ENCODE peak calls at places on chromosome 1, in six cellular contexts. J is neuronal stem cell, X is IMR-90, A is H9, I is mesenchymal stem cell, Q is H1. H is an unnamed sample.

GRCh38 chr1:28897789-28898188 is 16.6 kb upstream of the EPB41 start:
- DNase-seq in J (no peak), X (no peak), A (no peak), I (no peak), Q (no peak), H (no peak)

GRCh38 chr1:97088386-97088785 is 366.8 kb downstream of the PTBP2 start:
- DNase-seq in J (no peak), X (no peak), A (no peak), I (no peak), Q (no peak), H (no peak)

GRCh38 chr1:47477595-47478080 is 39.8 kb downstream of the FOXD2 start:
- DNase-seq in J (no peak), X (no peak), A (no peak), I (no peak), Q (no peak), H (no peak)

GRCh38 chr1:7856345-7856744 is 3.5 kb upstream of the UTS2 start:
- DNase-seq in J (no peak), X (no peak), A (no peak), I (peak; percentile 8), Q (no peak), H (no peak)

GRCh38 chr1:157411769-157412168 is 140.5 kb downstream of the FCRL5 start:
- DNase-seq in J (no peak), X (no peak), A (no peak), I (no peak), Q (no peak), H (no peak)

GRCh38 chr1:17978016-17978415 is 129.6 kb upstream of the IGSF21 start:
- DNase-seq in J (no peak), X (no peak), A (no peak), I (no peak), Q (no peak), H (no peak)

GRCh38 chr1:46087891-46088290 is 44.5 kb downstream of the PIK3R3 start:
- DNase-seq in J (no peak), X (peak; percentile 68), A (no peak), I (no peak), Q (no peak), H (no peak)

GRCh38 chr1:32651461-32652073 is 559 bp downstream of the RBBP4 start:
- DNase-seq in J (no peak), X (no peak), A (no peak), I (no peak), Q (no peak), H (peak; percentile 23)

GRCh38 chr1:85576642-85577420 is 3.7 kb upstream of the CCN1 start:
- DNase-seq in J (peak; percentile 86), X (peak; percentile 88), A (peak; percentile 83), I (peak; percentile 94), Q (peak; percentile 91), H (peak; percentile 64)

GRCh38 chr1:154767315-154768240 is 102.5 kb downstream of the KCNN3 start:
- DNase-seq in J (no peak), X (peak; percentile 72), A (no peak), I (peak; percentile 75), Q (no peak), H (peak; percentile 92)

GRCh38 chr1:34163792-34164509 is 1.1 kb downstream of the CSMD2 start:
- DNase-seq in J (peak; percentile 33), X (no peak), A (peak; percentile 51), I (no peak), Q (peak; percentile 68), H (no peak)

GRCh38 chr1:10709646-10710045 is 86.8 kb downstream of the CASZ1 start:
- DNase-seq in J (no peak), X (no peak), A (no peak), I (no peak), Q (no peak), H (no peak)

GRCh38 chr1:83109692-83110091 is 889.2 kb downstream of the TTLL7 start:
- DNase-seq in J (no peak), X (no peak), A (no peak), I (no peak), Q (no peak), H (peak; percentile 55)

GRCh38 chr1:77556045-77556444 is 126.4 kb downstream of the ZZZ3 start:
- DNase-seq in J (no peak), X (no peak), A (no peak), I (no peak), Q (no peak), H (no peak)

GRCh38 chr1:211632808-211633522 is 42.5 kb downstream of the NEK2 start:
- DNase-seq in J (no peak), X (peak; percentile 89), A (no peak), I (peak; percentile 47), Q (no peak), H (no peak)

GRCh38 chr1:218669431-218669830 is 324.3 kb downstream of the TGFB2 start:
- DNase-seq in J (no peak), X (peak; percentile 42), A (no peak), I (no peak), Q (no peak), H (peak; percentile 29)

DNA sequence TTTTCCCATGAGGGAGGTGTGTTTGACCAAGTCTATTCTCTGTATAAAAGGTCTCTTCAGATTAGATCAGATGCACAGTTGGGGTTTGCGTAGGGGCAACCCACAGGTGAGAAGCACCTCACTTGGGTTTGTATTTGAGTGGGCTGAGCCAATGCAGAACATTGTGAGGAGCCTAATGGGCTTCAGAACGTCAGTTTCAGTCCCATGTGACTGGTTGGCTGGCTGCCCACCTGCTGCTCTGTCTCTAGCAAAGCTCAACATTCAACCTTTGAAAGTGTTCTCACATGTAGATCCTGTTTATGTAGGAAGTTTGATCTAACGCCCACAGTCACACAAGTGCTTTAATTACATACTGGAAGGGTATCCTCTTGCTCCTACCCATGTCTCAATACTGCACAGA is 105.5 kb downstream of the FASLG start:
- DNase-seq in J (no peak), X (no peak), A (no peak), I (no peak), Q (no peak), H (no peak)
- H2AFZ ChIP-seq in J (no peak overlapping the region), X (no peak overlapping the region), A (no peak overlapping the region), I (no peak overlapping the region), Q (no peak overlapping the region), H (no peak overlapping the region)

GRCh38 chr1:41819843-41820242 is 98.9 kb downstream of the HIVEP3 start:
- DNase-seq in J (no peak), X (no peak), A (no peak), I (no peak), Q (no peak), H (no peak)
- H2BK5ac ChIP-seq in J (no peak overlapping the region), X (no peak overlapping the region), A (no peak overlapping the region), I (no peak overlapping the region), Q (no peak overlapping the region), H (no peak overlapping the region)

GRCh38 chr1:36397378-36398230 is at the start of gene LSM10:
- DNase-seq in J (peak; percentile 93), X (peak; percentile 96), A (peak; percentile 95), I (peak; percentile 99), Q (peak; percentile 94), H (peak; percentile 97)

GRCh38 chr1:36398370-36398977 is 766 bp upstream of the LSM10 start:
- DNase-seq in J (no peak), X (no peak), A (no peak), I (no peak), Q (no peak), H (no peak)

GRCh38 chr1:36400514-36400824 is 2.8 kb upstream of the LSM10 start:
- DNase-seq in J (no peak), X (no peak), A (no peak), I (no peak), Q (no peak), H (no peak)

GRCh38 chr1:36401602-36402517 is 4.2 kb upstream of the LSM10 start:
- DNase-seq in J (no peak), X (no peak), A (no peak), I (no peak), Q (peak; percentile 81), H (no peak)

GRCh38 chr1:36400825-36401601 is 3.3 kb upstream of the LSM10 start:
- DNase-seq in J (peak; percentile 64), X (peak; percentile 18), A (peak; percentile 97), I (peak; percentile 99), Q (peak; percentile 83), H (peak; percentile 86)
- H2AFZ ChIP-seq in J (peak overlapping the region; percentile 79), X (peak overlapping the region; percentile 80), A (no peak overlapping the region), I (peak overlapping the region; percentile 97), Q (peak overlapping the region; percentile 74), H (peak overlapping the region; percentile 72)

GRCh38 chr1:24308365-24309015 is 10.7 kb upstream of the GRHL3 start:
- DNase-seq in J (no peak), X (no peak), A (peak; percentile 76), I (no peak), Q (no peak), H (peak; percentile 23)
- H2BK5ac ChIP-seq in J (no peak overlapping the region), X (no peak overlapping the region), A (no peak overlapping the region), I (no peak overlapping the region), Q (peak overlapping the region; percentile 72), H (no peak overlapping the region)

GRCh38 chr1:27525296-27526271 is 35.6 kb upstream of the WASF2 start:
- DNase-seq in J (no peak), X (peak; percentile 53), A (peak; percentile 83), I (peak; percentile 91), Q (peak; percentile 81), H (no peak)
- H2AFZ ChIP-seq in J (peak overlapping the region; percentile 15), X (peak overlapping the region; percentile 87), A (no peak overlapping the region), I (no peak overlapping the region), Q (no peak overlapping the region), H (no peak overlapping the region)

GRCh38 chr1:164713446-164714204 is 154.6 kb downstream of the PBX1 start:
- DNase-seq in J (no peak), X (peak; percentile 27), A (no peak), I (no peak), Q (no peak), H (no peak)

GRCh38 chr1:164709541-164710287 is 150.7 kb downstream of the PBX1 start:
- DNase-seq in J (no peak), X (peak; percentile 70), A (no peak), I (no peak), Q (no peak), H (peak; percentile 47)

GRCh38 chr1:164709108-164709507 is 150.1 kb downstream of the PBX1 start:
- DNase-seq in J (no peak), X (peak; percentile 29), A (no peak), I (peak; percentile 67), Q (no peak), H (peak; percentile 17)

GRCh38 chr1:164708596-164708995 is 149.6 kb downstream of the PBX1 start:
- DNase-seq in J (no peak), X (no peak), A (no peak), I (no peak), Q (no peak), H (no peak)

GRCh38 chr1:164712131-164713031 is 153.4 kb downstream of the PBX1 start:
- DNase-seq in J (no peak), X (peak; percentile 27), A (no peak), I (no peak), Q (no peak), H (no peak)
- H2BK5ac ChIP-seq in J (no peak overlapping the region), X (no peak overlapping the region), A (no peak overlapping the region), I (no peak overlapping the region), Q (peak overlapping the region; percentile 1), H (no peak overlapping the region)